ENCODE peak calls at places on chromosomes 7 and 10, in four cellular contexts. J, K, A and U are unnamed samples.

GRCh38 chr10:19412531-19412930 is 363.9 kb downstream of the MALRD1 start:
- DNase-seq in J (peak; percentile 79), K (no peak), A (no peak), U (no peak)

GRCh38 chr10:78298835-78299234 is 265.2 kb downstream of the RPS24 start:
- DNase-seq in J (no peak), K (no peak), A (no peak), U (no peak)

GRCh38 chr10:12409171-12409570 is 59.8 kb downstream of the CAMK1D start:
- DNase-seq in J (no peak), K (no peak), A (no peak), U (no peak)

GRCh38 chr10:66833023-66833422 is 92.8 kb upstream of the LRRTM3 start:
- DNase-seq in J (no peak), K (no peak), A (no peak), U (no peak)

GRCh38 chr10:112967200-112967599 is 17.2 kb downstream of the TCF7L2 start:
- DNase-seq in J (no peak), K (no peak), A (no peak), U (no peak)

GRCh38 chr10:18610517-18610916 is 40.9 kb downstream of the NSUN6 start:
- DNase-seq in J (no peak), K (no peak), A (no peak), U (no peak)

GRCh38 chr7:80478683-80479082 is 33.2 kb downstream of the GNAT3 start:
- DNase-seq in J (peak; percentile 41), K (no peak), A (no peak), U (no peak)

GRCh38 chr7:149001427-149002068 is 26.8 kb downstream of the PDIA4 start:
- DNase-seq in J (no peak), K (no peak), A (no peak), U (no peak)

GRCh38 chr10:105585753-105586152 is 944.7 kb downstream of the SORCS3 start:
- DNase-seq in J (peak; percentile 66), K (no peak), A (no peak), U (no peak)

GRCh38 chr10:58515296-58515956 is 2.8 kb downstream of the BICC1 start:
- DNase-seq in J (no peak), K (no peak), A (no peak), U (no peak)

GRCh38 chr10:58517071-58517470 is 4.4 kb downstream of the BICC1 start:
- DNase-seq in J (no peak), K (no peak), A (no peak), U (no peak)

GRCh38 chr10:58516118-58516517 is 3.4 kb downstream of the BICC1 start:
- DNase-seq in J (no peak), K (no peak), A (no peak), U (no peak)

GRCh38 chr10:58518775-58519174 is 6.1 kb downstream of the BICC1 start:
- DNase-seq in J (no peak), K (no peak), A (no peak), U (no peak)

GRCh38 chr10:58517481-58518355 is 5.0 kb downstream of the BICC1 start:
- DNase-seq in J (no peak), K (no peak), A (no peak), U (no peak)
- H3K4me3 ChIP-seq in J (no peak overlapping the region), K (no peak overlapping the region), A (no peak overlapping the region), U (no peak overlapping the region)

GRCh38 chr7:64706625-64707292 is 40.8 kb downstream of the ZNF107 start:
- DNase-seq in J (no peak), K (no peak), A (no peak), U (no peak)
- H3K27ac ChIP-seq in J (no peak overlapping the region), K (no peak overlapping the region), A (no peak overlapping the region), U (no peak overlapping the region)

GRCh38 chr10:2984682-2985081 is 82.7 kb upstream of the PFKP start:
- DNase-seq in J (no peak), K (no peak), A (no peak), U (no peak)

GRCh38 chr10:2980116-2980515 is 87.2 kb upstream of the PFKP start:
- DNase-seq in J (no peak), K (no peak), A (no peak), U (no peak)

GRCh38 chr10:2981361-2981801 is 86.0 kb upstream of the PFKP start:
- DNase-seq in J (no peak), K (no peak), A (no peak), U (no peak)

GRCh38 chr10:2980791-2981360 is 86.5 kb upstream of the PFKP start:
- DNase-seq in J (no peak), K (no peak), A (no peak), U (no peak)

GRCh38 chr10:2982146-2982545 is 85.2 kb upstream of the PFKP start:
- DNase-seq in J (no peak), K (no peak), A (no peak), U (no peak)
- H3K4me3 ChIP-seq in J (no peak overlapping the region), K (no peak overlapping the region), A (no peak overlapping the region), U (no peak overlapping the region)

GRCh38 chr7:101124376-101125056 is 2.4 kb upstream of the SERPINE1 start:
- DNase-seq in J (no peak), K (no peak), A (no peak), U (no peak)
- H3K27ac ChIP-seq in J (no peak overlapping the region), K (no peak overlapping the region), A (peak overlapping the region; percentile 85), U (no peak overlapping the region)

DNA sequence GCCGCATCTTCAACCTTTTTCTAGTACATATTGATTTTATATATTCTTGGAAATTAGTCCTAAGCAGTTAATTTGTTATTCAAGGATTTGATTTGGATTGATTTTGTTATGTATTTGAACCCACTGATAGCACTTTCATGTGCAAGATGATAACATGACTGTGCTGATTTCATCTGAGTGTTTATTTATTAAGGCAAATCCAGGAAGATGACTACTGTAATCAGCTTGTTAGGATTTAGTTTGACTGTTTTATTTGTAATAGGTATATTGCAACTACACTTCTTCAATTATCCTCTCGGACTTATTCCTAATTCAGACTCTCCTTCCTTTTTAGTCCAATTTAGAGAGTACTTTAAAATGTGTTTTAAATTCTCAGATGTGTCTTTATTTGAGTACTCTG is 75.1 kb upstream of the PRKG1 start:
- DNase-seq in J (no peak), K (no peak), A (no peak), U (no peak)
- H3K4me3 ChIP-seq in J (no peak overlapping the region), K (no peak overlapping the region), A (no peak overlapping the region), U (no peak overlapping the region)